ENCODE peak calls at places on chromosomes 7 and 10, in six cellular contexts. One of them, this sample, is unnamed.

GRCh38 chr10:123552760-123553554 is 113.2 kb upstream of the GPR26 start:
- DNase-seq in K562: peak
- DNase-seq in spleen: no peak
- DNase-seq in neural progenitor cell: no peak
- DNase-seq in fibroblast of villous mesenchyme: no peak
- DNase-seq in body of pancreas: no peak
- DNase-seq in this sample: no peak

GRCh38 chr10:35007858-35008301 is 82.3 kb downstream of the CUL2 start:
- DNase-seq in K562: no peak
- DNase-seq in spleen: no peak
- DNase-seq in neural progenitor cell: peak
- DNase-seq in fibroblast of villous mesenchyme: peak
- DNase-seq in body of pancreas: no peak
- DNase-seq in this sample: no peak

GRCh38 chr7:26074919-26075318 is 77.1 kb upstream of the NFE2L3 start:
- DNase-seq in K562: no peak
- DNase-seq in spleen: no peak
- DNase-seq in neural progenitor cell: no peak
- DNase-seq in fibroblast of villous mesenchyme: no peak
- DNase-seq in body of pancreas: no peak
- DNase-seq in this sample: no peak

GRCh38 chr7:29806131-29806792 is at the start of gene WIPF3:
- DNase-seq in K562: peak
- DNase-seq in spleen: no peak
- DNase-seq in neural progenitor cell: peak
- DNase-seq in fibroblast of villous mesenchyme: no peak
- DNase-seq in body of pancreas: peak
- DNase-seq in this sample: peak

GRCh38 chr7:39697481-39697880 is 74.1 kb downstream of the RALA start:
- DNase-seq in K562: no peak
- DNase-seq in spleen: no peak
- DNase-seq in neural progenitor cell: no peak
- DNase-seq in fibroblast of villous mesenchyme: no peak
- DNase-seq in body of pancreas: no peak
- DNase-seq in this sample: no peak

GRCh38 chr10:98485959-98486358 is 39.2 kb upstream of the HPS1 start:
- DNase-seq in K562: no peak
- DNase-seq in spleen: no peak
- DNase-seq in neural progenitor cell: no peak
- DNase-seq in fibroblast of villous mesenchyme: no peak
- DNase-seq in body of pancreas: no peak
- DNase-seq in this sample: no peak

GRCh38 chr10:94361161-94361794 is 1.5 kb downstream of the NOC3L start:
- DNase-seq in K562: no peak
- DNase-seq in spleen: no peak
- DNase-seq in neural progenitor cell: no peak
- DNase-seq in fibroblast of villous mesenchyme: peak
- DNase-seq in body of pancreas: peak
- DNase-seq in this sample: no peak

GRCh38 chr7:157555308-157555707 is 218.5 kb downstream of the DNAJB6 start:
- DNase-seq in K562: no peak
- DNase-seq in spleen: peak
- DNase-seq in neural progenitor cell: no peak
- DNase-seq in fibroblast of villous mesenchyme: no peak
- DNase-seq in body of pancreas: no peak
- DNase-seq in this sample: peak

GRCh38 chr7:39353615-39354376 is 212.4 kb upstream of the YAE1 start:
- DNase-seq in K562: peak
- DNase-seq in spleen: no peak
- DNase-seq in neural progenitor cell: peak
- DNase-seq in fibroblast of villous mesenchyme: peak
- DNase-seq in body of pancreas: peak
- DNase-seq in this sample: no peak

GRCh38 chr7:73448609-73449008 is 15.0 kb downstream of the FZD9 start:
- DNase-seq in K562: no peak
- DNase-seq in spleen: no peak
- DNase-seq in neural progenitor cell: no peak
- DNase-seq in fibroblast of villous mesenchyme: peak
- DNase-seq in body of pancreas: no peak
- DNase-seq in this sample: no peak

GRCh38 chr7:116630932-116631449 is 41.0 kb upstream of the MET start:
- DNase-seq in K562: peak
- DNase-seq in spleen: no peak
- DNase-seq in neural progenitor cell: peak
- DNase-seq in fibroblast of villous mesenchyme: peak
- DNase-seq in body of pancreas: peak
- DNase-seq in this sample: peak

GRCh38 chr10:59388577-59388976 is 26.2 kb upstream of the FAM13C start:
- DNase-seq in K562: no peak
- DNase-seq in spleen: no peak
- DNase-seq in neural progenitor cell: peak
- DNase-seq in fibroblast of villous mesenchyme: no peak
- DNase-seq in body of pancreas: no peak
- DNase-seq in this sample: no peak

GRCh38 chr10:77448226-77448625 is 189.4 kb downstream of the KCNMA1 start:
- DNase-seq in K562: no peak
- DNase-seq in spleen: no peak
- DNase-seq in neural progenitor cell: no peak
- DNase-seq in fibroblast of villous mesenchyme: no peak
- DNase-seq in body of pancreas: no peak
- DNase-seq in this sample: peak

GRCh38 chr7:143240323-143241168 is 18.7 kb downstream of the TAS2R40 start:
- DNase-seq in K562: peak
- DNase-seq in spleen: no peak
- DNase-seq in neural progenitor cell: peak
- DNase-seq in fibroblast of villous mesenchyme: peak
- DNase-seq in body of pancreas: peak
- DNase-seq in this sample: peak

GRCh38 chr7:114820993-114821945 is 100.6 kb upstream of the MDFIC start:
- DNase-seq in K562: no peak
- DNase-seq in spleen: no peak
- DNase-seq in neural progenitor cell: no peak
- DNase-seq in fibroblast of villous mesenchyme: peak
- DNase-seq in body of pancreas: no peak
- DNase-seq in this sample: no peak

GRCh38 chr10:43940898-43941777 is 292.5 kb upstream of the ZNF32 start:
- DNase-seq in K562: no peak
- DNase-seq in spleen: peak
- DNase-seq in neural progenitor cell: no peak
- DNase-seq in fibroblast of villous mesenchyme: no peak
- DNase-seq in body of pancreas: no peak
- DNase-seq in this sample: no peak

GRCh38 chr10:70784476-70784875 is 701 bp downstream of the TBATA start:
- DNase-seq in K562: no peak
- DNase-seq in spleen: no peak
- DNase-seq in neural progenitor cell: no peak
- DNase-seq in fibroblast of villous mesenchyme: no peak
- DNase-seq in body of pancreas: no peak
- DNase-seq in this sample: no peak

GRCh38 chr10:132570771-132571564 is 33.4 kb downstream of the INPP5A start:
- DNase-seq in K562: no peak
- DNase-seq in spleen: peak
- DNase-seq in neural progenitor cell: peak
- DNase-seq in fibroblast of villous mesenchyme: no peak
- DNase-seq in body of pancreas: no peak
- DNase-seq in this sample: peak

GRCh38 chr7:100632951-100633717 is 8.2 kb downstream of the TFR2 start:
- DNase-seq in K562: no peak
- DNase-seq in spleen: peak
- DNase-seq in neural progenitor cell: peak
- DNase-seq in fibroblast of villous mesenchyme: peak
- DNase-seq in body of pancreas: no peak
- DNase-seq in this sample: peak

GRCh38 chr7:134855467-134855866 is 76.0 kb downstream of the CALD1 start:
- DNase-seq in K562: no peak
- DNase-seq in spleen: no peak
- DNase-seq in neural progenitor cell: no peak
- DNase-seq in fibroblast of villous mesenchyme: no peak
- DNase-seq in body of pancreas: no peak
- DNase-seq in this sample: no peak

GRCh38 chr7:55570939-55571338 is 1.4 kb downstream of the VOPP1 start:
- DNase-seq in K562: no peak
- DNase-seq in spleen: no peak
- DNase-seq in neural progenitor cell: no peak
- DNase-seq in fibroblast of villous mesenchyme: peak
- DNase-seq in body of pancreas: no peak
- DNase-seq in this sample: no peak

GRCh38 chr7:55570218-55570873 is 2.0 kb downstream of the VOPP1 start:
- DNase-seq in K562: no peak
- DNase-seq in spleen: no peak
- DNase-seq in neural progenitor cell: no peak
- DNase-seq in fibroblast of villous mesenchyme: no peak
- DNase-seq in body of pancreas: no peak
- DNase-seq in this sample: no peak

GRCh38 chr7:55573234-55573504 is 867 bp upstream of the VOPP1 start:
- DNase-seq in K562: no peak
- DNase-seq in spleen: no peak
- DNase-seq in neural progenitor cell: no peak
- DNase-seq in fibroblast of villous mesenchyme: no peak
- DNase-seq in body of pancreas: no peak
- DNase-seq in this sample: no peak

GRCh38 chr7:55572378-55573233 is at the start of gene VOPP1:
- DNase-seq in K562: peak
- DNase-seq in spleen: peak
- DNase-seq in neural progenitor cell: peak
- DNase-seq in fibroblast of villous mesenchyme: peak
- DNase-seq in body of pancreas: peak
- DNase-seq in this sample: peak

DNA sequence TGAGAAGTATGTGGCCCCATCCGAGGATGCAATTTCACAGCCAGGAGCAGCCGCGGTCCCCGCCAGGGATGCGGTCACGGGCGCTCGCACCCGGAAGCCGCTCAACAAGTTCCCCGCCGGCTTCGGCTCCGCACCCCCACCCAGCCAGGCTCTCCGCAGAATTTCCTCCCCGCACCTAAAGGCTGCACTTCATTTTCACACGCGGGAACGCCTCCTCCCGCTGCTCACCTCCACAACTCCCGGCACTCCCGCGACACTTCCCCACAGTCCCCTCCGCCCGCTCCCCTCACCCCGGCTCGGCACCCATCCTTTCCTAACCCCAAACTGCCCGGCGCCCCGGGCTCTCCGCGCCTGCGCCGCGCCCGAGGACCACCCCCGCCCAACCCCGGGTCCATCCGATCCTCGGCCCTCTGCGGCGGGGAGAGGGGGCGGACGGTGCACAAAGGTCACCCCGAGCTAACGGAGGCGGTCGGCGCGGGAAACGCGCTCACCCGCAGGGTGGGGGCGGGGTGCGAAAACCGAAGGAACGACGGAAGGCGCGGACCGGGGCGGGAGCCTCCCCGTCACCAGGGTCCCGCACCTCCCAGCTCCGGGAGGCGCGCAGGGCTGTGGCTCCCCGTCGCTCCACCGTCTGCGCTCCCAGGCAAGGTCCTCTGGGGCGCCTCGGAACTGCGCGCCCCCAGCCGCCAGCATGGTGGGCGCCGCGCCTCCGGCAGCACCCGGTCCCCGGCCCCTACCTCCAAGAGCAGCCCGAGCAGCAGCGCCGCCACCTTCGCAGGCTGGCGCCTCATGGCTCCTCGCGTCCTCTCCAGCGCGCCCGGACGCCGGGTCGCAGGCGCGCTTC is 546 bp downstream of the VOPP1 start:
- DNase-seq in K562: peak
- DNase-seq in spleen: peak
- DNase-seq in neural progenitor cell: peak
- DNase-seq in fibroblast of villous mesenchyme: peak
- DNase-seq in body of pancreas: peak
- DNase-seq in this sample: peak
- TF ChIP-seq CTCF in K562: no peak
- TF ChIP-seq CTCF in spleen: no peak
- TF ChIP-seq CTCF in neural progenitor cell: peak
- TF ChIP-seq CTCF in fibroblast of villous mesenchyme: no peak
- TF ChIP-seq CTCF in body of pancreas: no peak
- TF ChIP-seq CTCF in this sample: no peak

GRCh38 chr10:12549297-12549696 is 199.9 kb downstream of the CAMK1D start:
- DNase-seq in K562: no peak
- DNase-seq in spleen: no peak
- DNase-seq in neural progenitor cell: no peak
- DNase-seq in fibroblast of villous mesenchyme: no peak
- DNase-seq in body of pancreas: no peak
- DNase-seq in this sample: no peak
- TF ChIP-seq CTCF in K562: peak
- TF ChIP-seq CTCF in spleen: no peak
- TF ChIP-seq CTCF in neural progenitor cell: no peak
- TF ChIP-seq CTCF in fibroblast of villous mesenchyme: no peak
- TF ChIP-seq CTCF in body of pancreas: no peak
- TF ChIP-seq CTCF in this sample: no peak

GRCh38 chr10:81473755-81474154 is 401.2 kb upstream of the NRG3 start:
- DNase-seq in K562: no peak
- DNase-seq in spleen: no peak
- DNase-seq in neural progenitor cell: no peak
- DNase-seq in fibroblast of villous mesenchyme: no peak
- DNase-seq in body of pancreas: no peak
- DNase-seq in this sample: no peak

DNA sequence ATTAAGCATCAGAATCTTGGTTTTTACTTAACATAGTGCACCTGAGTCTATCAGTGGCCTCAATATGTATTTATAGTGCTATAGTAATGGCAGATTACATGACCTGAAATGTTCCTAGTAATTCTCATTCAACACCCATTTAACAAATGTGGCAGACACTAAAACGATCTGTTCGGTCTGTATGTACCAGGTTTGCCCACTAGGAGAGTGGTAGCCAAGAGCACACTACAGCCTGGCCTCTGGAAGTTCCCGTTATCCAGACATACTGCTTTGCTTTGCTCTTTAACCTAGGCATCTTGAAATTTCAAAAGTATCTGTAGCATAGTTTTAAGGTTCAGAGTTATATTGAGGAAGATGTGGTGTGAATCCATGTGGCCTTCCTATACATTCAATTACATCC is 395.7 kb upstream of the NRG3 start:
- DNase-seq in K562: no peak
- DNase-seq in spleen: no peak
- DNase-seq in neural progenitor cell: peak
- DNase-seq in fibroblast of villous mesenchyme: no peak
- DNase-seq in body of pancreas: no peak
- DNase-seq in this sample: no peak
- TF ChIP-seq CTCF in K562: no peak
- TF ChIP-seq CTCF in spleen: no peak
- TF ChIP-seq CTCF in neural progenitor cell: peak
- TF ChIP-seq CTCF in fibroblast of villous mesenchyme: no peak
- TF ChIP-seq CTCF in body of pancreas: no peak
- TF ChIP-seq CTCF in this sample: no peak

GRCh38 chr10:32142646-32143045 is 86.4 kb upstream of the KIF5B start:
- DNase-seq in K562: no peak
- DNase-seq in spleen: no peak
- DNase-seq in neural progenitor cell: no peak
- DNase-seq in fibroblast of villous mesenchyme: no peak
- DNase-seq in body of pancreas: no peak
- DNase-seq in this sample: no peak

GRCh38 chr10:32141018-32141807 is 85.0 kb upstream of the KIF5B start:
- DNase-seq in K562: no peak
- DNase-seq in spleen: no peak
- DNase-seq in neural progenitor cell: no peak
- DNase-seq in fibroblast of villous mesenchyme: peak
- DNase-seq in body of pancreas: peak
- DNase-seq in this sample: peak

GRCh38 chr10:32140403-32140802 is 84.2 kb upstream of the KIF5B start:
- DNase-seq in K562: no peak
- DNase-seq in spleen: no peak
- DNase-seq in neural progenitor cell: no peak
- DNase-seq in fibroblast of villous mesenchyme: no peak
- DNase-seq in body of pancreas: no peak
- DNase-seq in this sample: no peak

GRCh38 chr10:32143302-32143847 is 87.2 kb upstream of the KIF5B start:
- DNase-seq in K562: no peak
- DNase-seq in spleen: no peak
- DNase-seq in neural progenitor cell: no peak
- DNase-seq in fibroblast of villous mesenchyme: no peak
- DNase-seq in body of pancreas: no peak
- DNase-seq in this sample: no peak

GRCh38 chr10:32139223-32140073 is 83.2 kb upstream of the KIF5B start:
- DNase-seq in K562: peak
- DNase-seq in spleen: peak
- DNase-seq in neural progenitor cell: peak
- DNase-seq in fibroblast of villous mesenchyme: peak
- DNase-seq in body of pancreas: peak
- DNase-seq in this sample: peak
- TF ChIP-seq CTCF in K562: peak
- TF ChIP-seq CTCF in spleen: no peak
- TF ChIP-seq CTCF in neural progenitor cell: no peak
- TF ChIP-seq CTCF in fibroblast of villous mesenchyme: peak
- TF ChIP-seq CTCF in body of pancreas: no peak
- TF ChIP-seq CTCF in this sample: no peak